ENCODE peak calls at places on chromosomes 4 and X, in four cellular contexts. One of them, this sample, is unnamed.

GRCh38 chr4:55078987-55079386 is 46.4 kb downstream of the KDR start:
- DNase-seq in stimulated activated CD8-positive, alpha-beta memory T cell treated with anti-CD3 and anti-CD28 coated beads, Interleukin-15, amount 100 ng/mL, for 24 hours: no peak
- DNase-seq in non-pigmented ciliary epithelial cell: peak
- DNase-seq in endothelial cell: no peak
- DNase-seq in this sample: no peak

GRCh38 chrX:153993978-153994377 is 21.4 kb downstream of the TMEM187 start:
- DNase-seq in stimulated activated CD8-positive, alpha-beta memory T cell treated with anti-CD3 and anti-CD28 coated beads, Interleukin-15, amount 100 ng/mL, for 24 hours: no peak
- DNase-seq in endothelial cell: no peak
- DNase-seq in non-pigmented ciliary epithelial cell: no peak
- DNase-seq in this sample: no peak

GRCh38 chr4:7788687-7789425 is 150.8 kb downstream of the AFAP1 start:
- DNase-seq in stimulated activated CD8-positive, alpha-beta memory T cell treated with anti-CD3 and anti-CD28 coated beads, Interleukin-15, amount 100 ng/mL, for 24 hours: no peak
- DNase-seq in endothelial cell: no peak
- DNase-seq in non-pigmented ciliary epithelial cell: no peak
- DNase-seq in this sample: no peak

GRCh38 chr4:10808591-10808990 is 124.0 kb upstream of the CLNK start:
- DNase-seq in non-pigmented ciliary epithelial cell: peak
- DNase-seq in endothelial cell: no peak
- DNase-seq in stimulated activated CD8-positive, alpha-beta memory T cell treated with anti-CD3 and anti-CD28 coated beads, Interleukin-15, amount 100 ng/mL, for 24 hours: no peak
- DNase-seq in this sample: no peak

GRCh38 chr4:39655866-39656265 is 17.2 kb upstream of the SMIM14 start:
- DNase-seq in stimulated activated CD8-positive, alpha-beta memory T cell treated with anti-CD3 and anti-CD28 coated beads, Interleukin-15, amount 100 ng/mL, for 24 hours: no peak
- DNase-seq in non-pigmented ciliary epithelial cell: no peak
- DNase-seq in endothelial cell: no peak
- DNase-seq in this sample: no peak

GRCh38 chr4:54961357-54961975 is 163.9 kb downstream of the KDR start:
- DNase-seq in endothelial cell: peak
- DNase-seq in non-pigmented ciliary epithelial cell: no peak
- DNase-seq in stimulated activated CD8-positive, alpha-beta memory T cell treated with anti-CD3 and anti-CD28 coated beads, Interleukin-15, amount 100 ng/mL, for 24 hours: no peak
- DNase-seq in this sample: no peak

GRCh38 chr4:57078685-57079521 is 31.3 kb downstream of the IGFBP7 start:
- DNase-seq in endothelial cell: no peak
- DNase-seq in non-pigmented ciliary epithelial cell: peak
- DNase-seq in stimulated activated CD8-positive, alpha-beta memory T cell treated with anti-CD3 and anti-CD28 coated beads, Interleukin-15, amount 100 ng/mL, for 24 hours: no peak
- DNase-seq in this sample: no peak

GRCh38 chr4:100966846-100967245 is 380.5 kb downstream of the PPP3CA start:
- DNase-seq in stimulated activated CD8-positive, alpha-beta memory T cell treated with anti-CD3 and anti-CD28 coated beads, Interleukin-15, amount 100 ng/mL, for 24 hours: no peak
- DNase-seq in non-pigmented ciliary epithelial cell: no peak
- DNase-seq in endothelial cell: no peak
- DNase-seq in this sample: no peak

GRCh38 chrX:39337461-39337860 is 536.2 kb downstream of the MID1IP1 start:
- DNase-seq in non-pigmented ciliary epithelial cell: no peak
- DNase-seq in stimulated activated CD8-positive, alpha-beta memory T cell treated with anti-CD3 and anti-CD28 coated beads, Interleukin-15, amount 100 ng/mL, for 24 hours: no peak
- DNase-seq in endothelial cell: no peak
- DNase-seq in this sample: no peak

GRCh38 chr4:56907009-56907408 is 691 bp upstream of the REST start:
- DNase-seq in endothelial cell: no peak
- DNase-seq in non-pigmented ciliary epithelial cell: no peak
- DNase-seq in stimulated activated CD8-positive, alpha-beta memory T cell treated with anti-CD3 and anti-CD28 coated beads, Interleukin-15, amount 100 ng/mL, for 24 hours: no peak
- DNase-seq in this sample: no peak

GRCh38 chr4:47312170-47312569 is 151.3 kb downstream of the COMMD8 start:
- DNase-seq in stimulated activated CD8-positive, alpha-beta memory T cell treated with anti-CD3 and anti-CD28 coated beads, Interleukin-15, amount 100 ng/mL, for 24 hours: no peak
- DNase-seq in endothelial cell: no peak
- DNase-seq in non-pigmented ciliary epithelial cell: no peak
- DNase-seq in this sample: no peak

GRCh38 chr4:1502501-1502886 is 96.3 kb upstream of the NKX1-1 start:
- DNase-seq in endothelial cell: no peak
- DNase-seq in stimulated activated CD8-positive, alpha-beta memory T cell treated with anti-CD3 and anti-CD28 coated beads, Interleukin-15, amount 100 ng/mL, for 24 hours: no peak
- DNase-seq in non-pigmented ciliary epithelial cell: no peak
- DNase-seq in this sample: peak

GRCh38 chrX:150085881-150086280 is 147.6 kb upstream of the EOLA2 start:
- DNase-seq in non-pigmented ciliary epithelial cell: peak
- DNase-seq in endothelial cell: no peak
- DNase-seq in stimulated activated CD8-positive, alpha-beta memory T cell treated with anti-CD3 and anti-CD28 coated beads, Interleukin-15, amount 100 ng/mL, for 24 hours: no peak
- DNase-seq in this sample: no peak

GRCh38 chr4:22203436-22204011 is 255.0 kb upstream of the KCNIP4 start:
- DNase-seq in non-pigmented ciliary epithelial cell: no peak
- DNase-seq in endothelial cell: no peak
- DNase-seq in stimulated activated CD8-positive, alpha-beta memory T cell treated with anti-CD3 and anti-CD28 coated beads, Interleukin-15, amount 100 ng/mL, for 24 hours: no peak
- DNase-seq in this sample: no peak

GRCh38 chrX:119036369-119037029 is 36.3 kb upstream of the CT47C1 start:
- DNase-seq in stimulated activated CD8-positive, alpha-beta memory T cell treated with anti-CD3 and anti-CD28 coated beads, Interleukin-15, amount 100 ng/mL, for 24 hours: no peak
- DNase-seq in endothelial cell: no peak
- DNase-seq in non-pigmented ciliary epithelial cell: no peak
- DNase-seq in this sample: no peak

GRCh38 chr4:56414135-56414675 is 21.2 kb downstream of the PPAT start:
- DNase-seq in non-pigmented ciliary epithelial cell: no peak
- DNase-seq in stimulated activated CD8-positive, alpha-beta memory T cell treated with anti-CD3 and anti-CD28 coated beads, Interleukin-15, amount 100 ng/mL, for 24 hours: no peak
- DNase-seq in endothelial cell: no peak
- DNase-seq in this sample: no peak

GRCh38 chrX:15686818-15687685 is 22.4 kb upstream of the CLTRN start:
- DNase-seq in stimulated activated CD8-positive, alpha-beta memory T cell treated with anti-CD3 and anti-CD28 coated beads, Interleukin-15, amount 100 ng/mL, for 24 hours: no peak
- DNase-seq in endothelial cell: peak
- DNase-seq in non-pigmented ciliary epithelial cell: no peak
- DNase-seq in this sample: no peak

GRCh38 chrX:9919632-9920172 is 47.5 kb upstream of the CLDN34 start:
- DNase-seq in stimulated activated CD8-positive, alpha-beta memory T cell treated with anti-CD3 and anti-CD28 coated beads, Interleukin-15, amount 100 ng/mL, for 24 hours: no peak
- DNase-seq in endothelial cell: no peak
- DNase-seq in non-pigmented ciliary epithelial cell: no peak
- DNase-seq in this sample: no peak

GRCh38 chr4:129900430-129900953 is 804.5 kb downstream of the C4orf33 start:
- DNase-seq in stimulated activated CD8-positive, alpha-beta memory T cell treated with anti-CD3 and anti-CD28 coated beads, Interleukin-15, amount 100 ng/mL, for 24 hours: no peak
- DNase-seq in non-pigmented ciliary epithelial cell: no peak
- DNase-seq in endothelial cell: no peak
- DNase-seq in this sample: no peak

GRCh38 chr4:168694669-168695068 is 197.8 kb downstream of the PALLD start:
- DNase-seq in endothelial cell: no peak
- DNase-seq in stimulated activated CD8-positive, alpha-beta memory T cell treated with anti-CD3 and anti-CD28 coated beads, Interleukin-15, amount 100 ng/mL, for 24 hours: no peak
- DNase-seq in non-pigmented ciliary epithelial cell: peak
- DNase-seq in this sample: no peak

GRCh38 chr4:25904748-25905082 is 9.3 kb upstream of the SMIM20 start:
- DNase-seq in non-pigmented ciliary epithelial cell: no peak
- DNase-seq in endothelial cell: no peak
- DNase-seq in stimulated activated CD8-positive, alpha-beta memory T cell treated with anti-CD3 and anti-CD28 coated beads, Interleukin-15, amount 100 ng/mL, for 24 hours: no peak
- DNase-seq in this sample: no peak

GRCh38 chr4:6331018-6331417 is 61.4 kb downstream of the WFS1 start:
- DNase-seq in endothelial cell: no peak
- DNase-seq in stimulated activated CD8-positive, alpha-beta memory T cell treated with anti-CD3 and anti-CD28 coated beads, Interleukin-15, amount 100 ng/mL, for 24 hours: no peak
- DNase-seq in non-pigmented ciliary epithelial cell: no peak
- DNase-seq in this sample: no peak

GRCh38 chr4:38805530-38806145 is 1.0 kb upstream of the TLR1 start:
- DNase-seq in non-pigmented ciliary epithelial cell: no peak
- DNase-seq in endothelial cell: no peak
- DNase-seq in stimulated activated CD8-positive, alpha-beta memory T cell treated with anti-CD3 and anti-CD28 coated beads, Interleukin-15, amount 100 ng/mL, for 24 hours: no peak
- DNase-seq in this sample: no peak